ENCODE peak calls at places on chromosomes 2 and 18, in five cellular contexts. C is mesendoderm, B is breast epithelium, I is caudate nucleus, Z is SK-N-MC. S is an unnamed sample.
A peak's percentile ranks its signal among the peaks of the same experiment; 100 is the strongest.

GRCh38 chr18:3441290-3441689 is 8.7 kb upstream of the TGIF1 start:
- DNase-seq in B (no peak), C (peak; percentile 77), I (no peak), Z (no peak), S (no peak)

GRCh38 chr2:16397681-16398475 is 267.8 kb downstream of the CYRIA start:
- DNase-seq in Z (no peak), B (no peak), C (no peak), I (no peak), S (no peak)

GRCh38 chr2:141508806-141509595 is 621.8 kb downstream of the LRP1B start:
- DNase-seq in C (no peak), B (no peak), I (no peak), Z (no peak), S (peak; percentile 29)

GRCh38 chr2:231467613-231468525 is 3.6 kb upstream of the NCL start:
- DNase-seq in Z (no peak), I (no peak), C (no peak), B (no peak), S (no peak)

GRCh38 chr2:234949762-234950434 is 1.9 kb upstream of the SH3BP4 start:
- DNase-seq in B (no peak), C (no peak), Z (no peak), I (no peak), S (no peak)

GRCh38 chr2:153967248-153967973 is 95.7 kb downstream of the GALNT13 start:
- DNase-seq in B (no peak), Z (no peak), C (peak; percentile 47), I (no peak), S (no peak)

GRCh38 chr18:12911025-12911927 is 27.2 kb upstream of the PTPN2 start:
- DNase-seq in I (no peak), Z (no peak), B (no peak), C (peak; percentile 4), S (no peak)

GRCh38 chr2:16454621-16455020 is 211.0 kb downstream of the CYRIA start:
- DNase-seq in Z (no peak), B (no peak), I (no peak), C (no peak), S (no peak)

GRCh38 chr18:2709316-2709715 is 53.8 kb downstream of the SMCHD1 start:
- DNase-seq in B (no peak), C (no peak), I (no peak), Z (no peak), S (no peak)

GRCh38 chr18:79679552-79680099 is at the start of gene CTDP1:
- DNase-seq in B (peak; percentile 91), I (peak; percentile 88), Z (peak; percentile 26), C (peak; percentile 96), S (peak; percentile 90)

GRCh38 chr2:136917281-136917680 is 151.9 kb downstream of the THSD7B start:
- DNase-seq in B (no peak), Z (no peak), C (peak; percentile 80), I (no peak), S (no peak)

GRCh38 chr2:196565982-196566381 is 73.5 kb upstream of the CCDC150 start:
- DNase-seq in Z (no peak), B (no peak), C (no peak), I (no peak), S (no peak)

GRCh38 chr2:69652206-69652605 is 8.7 kb upstream of the AAK1 start:
- DNase-seq in Z (no peak), C (no peak), B (no peak), I (no peak), S (no peak)

GRCh38 chr2:226791487-226792081 is 8.0 kb downstream of the IRS1 start:
- DNase-seq in C (peak; percentile 98), B (peak; percentile 88), I (peak; percentile 78), Z (no peak), S (peak; percentile 88)

GRCh38 chr2:169221745-169222369 is 140.5 kb downstream of the LRP2 start:
- DNase-seq in Z (peak; percentile 12), I (no peak), C (peak; percentile 58), B (no peak), S (no peak)

GRCh38 chr2:40106061-40106460 is 327.0 kb upstream of the THUMPD2 start:
- DNase-seq in I (no peak), C (no peak), B (no peak), Z (no peak), S (no peak)

GRCh38 chr18:25230658-25231326 is 121.2 kb downstream of the ZNF521 start:
- DNase-seq in I (peak; percentile 69), C (no peak), Z (no peak), B (peak; percentile 65), S (peak; percentile 83)

GRCh38 chr18:69658137-69658536 is 257.4 kb downstream of the DOK6 start:
- DNase-seq in Z (no peak), B (no peak), I (no peak), C (no peak), S (no peak)

GRCh38 chr2:224369028-224369632 is 32.8 kb downstream of the FAM124B start:
- DNase-seq in I (no peak), B (no peak), C (peak; percentile 65), Z (peak; percentile 60), S (no peak)

GRCh38 chr2:185738679-185739472 is at the start of gene FSIP2:
- DNase-seq in C (peak; percentile 95), B (peak; percentile 62), Z (no peak), I (no peak), S (peak; percentile 3)

GRCh38 chr2:239821694-239822075 is 203.5 kb downstream of the NDUFA10 start:
- DNase-seq in C (no peak), B (no peak), Z (no peak), I (no peak), S (no peak)

GRCh38 chr18:49359732-49360444 is 100.6 kb downstream of the DYM start:
- DNase-seq in C (no peak), I (no peak), B (no peak), Z (no peak), S (no peak)

GRCh38 chr2:154402138-154402714 is 296.3 kb upstream of the KCNJ3 start:
- DNase-seq in C (peak; percentile 39), B (no peak), Z (peak; percentile 26), I (no peak), S (no peak)

GRCh38 chr18:2799369-2799768 is 47.4 kb upstream of the EMILIN2 start:
- DNase-seq in C (no peak), I (no peak), Z (no peak), B (no peak), S (no peak)

GRCh38 chr2:152407204-152407721 is 72.3 kb downstream of the FMNL2 start:
- DNase-seq in C (peak; percentile 86), B (no peak), Z (no peak), I (peak; percentile 36), S (peak; percentile 46)

GRCh38 chr2:84925336-84925723 is 19.9 kb downstream of the TMSB10 start:
- DNase-seq in B (no peak), C (no peak), I (no peak), Z (no peak), S (no peak)

GRCh38 chr2:84924173-84925106 is 19.0 kb downstream of the TMSB10 start:
- DNase-seq in C (peak; percentile 62), Z (no peak), B (no peak), I (no peak), S (no peak)

GRCh38 chr2:84927275-84927627 is 21.8 kb downstream of the TMSB10 start:
- DNase-seq in I (no peak), C (no peak), Z (no peak), B (no peak), S (no peak)

GRCh38 chr2:84923009-84923408 is 17.6 kb downstream of the TMSB10 start:
- DNase-seq in I (no peak), C (no peak), Z (no peak), B (no peak), S (no peak)

DNA sequence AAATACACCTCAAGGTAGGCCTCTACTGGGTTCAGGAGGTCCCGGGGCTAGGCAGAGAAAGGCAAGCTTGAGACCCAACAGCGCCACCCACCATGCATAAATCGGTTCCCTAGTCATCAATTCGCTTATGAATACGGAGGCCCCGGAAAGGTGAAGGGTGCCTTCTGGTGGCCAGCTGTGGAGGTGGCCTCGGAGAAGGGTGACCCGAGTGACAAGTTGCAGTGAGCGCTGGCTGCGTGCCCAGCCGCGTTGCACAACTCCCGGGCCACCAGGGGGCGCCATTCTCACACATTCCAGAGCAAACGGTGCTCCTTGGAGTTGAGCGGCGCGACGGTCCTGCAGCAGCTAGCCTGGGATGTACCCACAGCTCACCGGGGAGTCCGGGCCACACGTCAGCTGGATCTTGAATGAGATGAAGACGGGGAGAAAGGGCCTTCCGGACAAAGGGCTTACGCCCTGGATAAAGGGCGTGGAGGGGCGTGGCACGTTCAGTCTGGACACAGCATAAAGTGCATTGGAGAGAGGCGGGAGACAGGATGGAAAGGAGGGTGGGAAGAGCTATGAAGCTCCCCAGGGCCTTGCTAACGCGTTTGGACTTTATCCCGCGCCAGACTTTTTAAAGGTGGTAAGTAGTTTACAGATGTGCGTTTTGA is 20.4 kb downstream of the TMSB10 start:
- DNase-seq in Z (peak; percentile 64), I (peak; percentile 76), C (peak; percentile 98), B (peak; percentile 98), S (peak; percentile 71)
- H3K27ac ChIP-seq in Z (no peak overlapping the region), I (peak overlapping the region; percentile 16), C (no peak overlapping the region), B (peak overlapping the region; percentile 65), S (no peak overlapping the region)

DNA sequence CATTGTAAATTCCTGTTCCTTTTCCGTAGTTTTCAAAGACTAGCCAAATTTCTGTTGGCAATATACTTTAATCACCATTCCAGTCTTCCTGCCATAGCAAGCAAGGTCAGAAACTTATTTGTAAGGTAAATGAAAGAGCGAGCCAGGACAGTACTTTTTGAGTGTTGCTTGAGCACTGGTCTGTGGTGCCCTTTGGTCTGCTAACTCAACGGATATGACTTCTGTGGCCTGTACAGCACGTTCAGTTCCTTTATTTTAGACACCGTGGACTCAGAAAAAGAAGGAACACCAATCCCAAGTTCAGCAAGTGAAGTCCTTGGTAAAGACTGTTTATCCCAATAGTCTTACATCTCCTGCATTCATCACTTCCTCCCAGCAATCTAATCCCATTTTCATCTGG is 166.3 kb downstream of the MYO1B start:
- DNase-seq in Z (no peak), C (no peak), B (no peak), I (no peak), S (no peak)
- H3K27ac ChIP-seq in Z (no peak overlapping the region), C (no peak overlapping the region), B (no peak overlapping the region), I (no peak overlapping the region), S (no peak overlapping the region)

DNA sequence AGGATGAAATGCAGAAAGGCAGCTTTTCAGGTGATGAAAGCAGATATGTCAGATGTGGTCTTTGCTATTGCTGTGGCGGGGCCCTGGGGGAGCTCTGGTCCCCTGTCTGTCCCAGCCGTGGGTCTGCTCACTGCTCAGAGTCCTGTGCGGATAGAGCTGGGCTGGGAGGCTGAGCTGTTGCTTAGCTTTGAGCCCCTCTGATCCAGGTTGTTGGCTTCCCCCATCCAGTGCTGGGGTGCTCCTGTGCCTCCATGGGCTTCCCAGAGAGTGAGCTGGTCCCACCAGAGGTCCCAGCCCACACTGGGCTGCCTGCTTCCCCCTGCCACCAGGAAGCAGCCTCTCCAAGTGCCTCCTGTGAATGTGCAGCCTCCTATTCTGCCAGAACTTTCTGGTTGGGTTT is 55.4 kb downstream of the SH3RF3 start:
- DNase-seq in B (no peak), I (no peak), Z (no peak), C (no peak), S (no peak)
- H3K27ac ChIP-seq in B (no peak overlapping the region), I (no peak overlapping the region), Z (no peak overlapping the region), C (no peak overlapping the region), S (no peak overlapping the region)

GRCh38 chr2:237861875-237862527 is 2.6 kb downstream of the RAMP1 start:
- DNase-seq in B (no peak), C (no peak), Z (no peak), I (no peak), S (no peak)
- H3K27ac ChIP-seq in B (no peak overlapping the region), C (no peak overlapping the region), Z (peak overlapping the region; percentile 44), I (peak overlapping the region; percentile 50), S (no peak overlapping the region)

GRCh38 chr2:232925153-232925768 is 55.2 kb downstream of the SNORC start:
- DNase-seq in I (no peak), C (peak; percentile 28), Z (no peak), B (no peak), S (no peak)
- H3K27ac ChIP-seq in I (peak overlapping the region; percentile 30), C (no peak overlapping the region), Z (no peak overlapping the region), B (no peak overlapping the region), S (no peak overlapping the region)